ENCODE peak calls at places on chromosomes 16 and 17, in six cellular contexts. F is ovary, D is A549, G is upper lobe of left lung, S is sigmoid colon, P is tibial nerve. H is an unnamed sample.

GRCh38 chr16:77784441-77785356 is 3.7 kb upstream of the VAT1L start:
- DNase-seq in F (no peak), S (no peak), P (no peak), G (no peak), D (no peak), H (no peak)

GRCh38 chr16:84599528-84600202 is 18.2 kb downstream of the COTL1 start:
- DNase-seq in D (peak), F (peak), S (peak), P (peak), G (peak), H (peak)

GRCh38 chr17:76593338-76593737 is 7.7 kb upstream of the ST6GALNAC2 start:
- DNase-seq in F (no peak), G (no peak), P (no peak), S (no peak), D (no peak), H (no peak)

GRCh38 chr17:74257311-74257710 is 16.7 kb upstream of the DNAI2 start:
- DNase-seq in G (no peak), P (no peak), F (no peak), S (no peak), D (no peak), H (no peak)

GRCh38 chr16:69115361-69115760 is 9.9 kb downstream of the HAS3 start:
- DNase-seq in G (no peak), F (no peak), S (peak), P (no peak), D (no peak), H (no peak)

GRCh38 chr16:75256059-75256870 is 4.8 kb upstream of the BCAR1 start:
- DNase-seq in F (peak), D (no peak), G (peak), S (peak), P (no peak), H (no peak)

GRCh38 chr17:28507567-28508195 is 1.5 kb downstream of the FOXN1 start:
- DNase-seq in G (no peak), S (no peak), P (no peak), F (no peak), D (no peak), H (peak)

GRCh38 chr16:72312862-72313261 is 140.9 kb upstream of the PMFBP1 start:
- DNase-seq in P (no peak), D (no peak), F (no peak), G (no peak), S (no peak), H (no peak)

GRCh38 chr17:73742915-73743314 is 98.7 kb upstream of the SDK2 start:
- DNase-seq in F (no peak), D (no peak), P (no peak), S (no peak), G (no peak), H (no peak)

GRCh38 chr17:17071531-17072360 is 29.5 kb downstream of the MPRIP start:
- DNase-seq in P (no peak), S (peak), F (no peak), D (peak), G (no peak), H (peak)

GRCh38 chr16:57865746-57866528 is 63.6 kb upstream of the KIFC3 start:
- DNase-seq in G (no peak), F (no peak), S (no peak), D (no peak), P (no peak), H (no peak)

GRCh38 chr17:2059125-2059836 is 4.4 kb downstream of the HIC1 start:
- DNase-seq in F (no peak), G (no peak), P (no peak), S (peak), D (no peak), H (no peak)

GRCh38 chr16:70529051-70529777 is 5.6 kb downstream of the SF3B3 start:
- DNase-seq in D (peak), S (no peak), P (peak), G (no peak), F (no peak), H (no peak)

DNA sequence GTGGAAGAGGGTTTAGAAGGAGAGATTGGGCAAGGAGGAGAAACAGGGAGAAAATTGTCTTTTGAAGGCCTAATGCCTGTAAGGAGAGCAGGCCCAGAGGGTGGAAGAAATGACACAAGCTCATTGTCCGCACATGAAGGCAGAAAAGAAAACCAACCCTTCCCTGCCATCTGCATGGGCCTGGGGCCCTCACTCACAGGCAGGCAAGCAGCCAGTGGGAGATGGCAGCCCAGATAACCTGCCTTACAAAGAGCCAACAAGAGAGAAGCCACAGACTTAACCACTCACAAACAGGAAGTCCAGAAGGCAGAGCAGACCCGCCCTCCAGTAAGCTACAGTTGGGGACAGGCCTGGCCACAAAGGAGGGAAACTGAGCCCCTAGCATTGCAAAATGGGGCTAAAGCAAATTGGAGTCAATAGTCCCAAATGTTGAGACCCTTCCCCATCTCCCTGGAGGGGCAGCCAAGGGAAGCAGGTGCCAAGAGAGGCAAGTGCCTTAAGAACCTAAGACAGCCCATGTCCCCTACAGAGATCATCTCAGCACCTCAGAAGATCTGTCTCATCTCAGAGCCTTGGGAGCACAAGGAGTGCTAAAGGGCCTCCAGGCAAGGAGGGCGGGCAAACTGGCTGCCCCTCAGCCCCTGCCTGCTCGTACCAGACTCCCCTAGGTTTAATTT is 7.3 kb upstream of the TSPOAP1 start:
- DNase-seq in G (peak), P (no peak), F (no peak), S (peak), D (no peak), H (peak)
- TF ChIP-seq EP300 in G (no peak), P (no peak), F (no peak), S (no peak), D (no peak), H (no peak)

GRCh38 chr16:63385714-63386113 is 1349.5 kb upstream of the CDH8 start:
- DNase-seq in D (no peak), G (no peak), P (no peak), F (no peak), S (no peak), H (no peak)
- H3K4me3 ChIP-seq in D (no peak), G (no peak), P (no peak), F (no peak), S (no peak), H (no peak)

DNA sequence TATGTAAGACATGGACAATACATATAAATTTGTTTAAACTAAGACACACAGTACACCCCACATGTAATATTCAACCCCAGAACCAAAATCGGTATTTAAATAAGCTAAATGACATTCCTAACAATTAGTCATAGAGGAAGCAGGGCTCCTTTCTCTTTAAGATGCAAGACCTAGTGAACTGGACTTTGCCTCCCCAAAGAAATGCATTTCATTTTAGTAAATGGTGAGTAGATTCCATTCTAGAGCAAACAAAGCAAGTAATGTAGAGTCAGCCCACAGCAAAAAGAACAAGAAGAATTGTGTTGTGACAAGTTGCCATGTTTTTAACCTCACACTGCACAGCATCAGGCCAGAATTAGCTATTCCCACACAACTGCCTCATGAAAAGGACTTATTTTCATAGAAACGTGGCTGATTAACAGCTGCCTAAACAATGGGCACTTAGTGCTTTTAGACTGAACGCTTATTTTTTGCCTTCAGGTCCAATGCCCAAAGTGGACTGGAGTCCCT is 14.4 kb downstream of the DNAJC7 start:
- DNase-seq in F (no peak), G (no peak), P (no peak), S (no peak), D (peak), H (no peak)
- H3K27ac ChIP-seq in F (no peak), G (no peak), P (peak), S (peak), D (peak), H (peak)

DNA sequence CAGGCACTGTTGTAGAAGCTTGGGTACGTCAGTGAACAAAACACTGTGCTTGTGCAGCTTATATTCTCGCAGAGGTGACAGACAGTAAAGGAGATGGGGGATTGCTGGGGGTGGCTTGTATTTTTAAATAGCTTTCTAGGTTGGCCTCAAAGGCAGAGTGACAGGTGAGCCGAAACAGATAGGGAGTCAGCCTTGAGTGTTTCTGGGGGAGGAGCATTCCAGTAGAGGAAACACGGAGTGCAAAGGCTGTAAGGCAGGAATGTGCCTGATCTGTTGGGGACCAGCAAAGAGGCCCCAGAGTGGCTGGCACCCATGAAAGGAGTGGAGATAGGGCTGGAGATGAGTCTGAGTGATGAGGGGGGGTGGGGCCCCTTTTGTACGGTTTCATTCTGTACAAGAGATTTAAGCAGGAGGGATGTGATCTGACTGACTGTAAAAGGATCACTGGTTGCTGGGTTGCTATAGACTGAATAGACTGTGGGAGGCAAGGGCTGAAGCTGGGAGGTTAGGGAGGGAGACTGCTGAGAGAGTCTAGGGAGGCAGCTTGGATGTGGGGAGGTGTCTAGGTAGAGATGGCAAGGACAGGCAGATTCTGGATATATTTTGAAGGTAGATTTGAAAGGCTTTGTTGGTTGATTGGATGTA is 15.2 kb downstream of the NUP93 start:
- DNase-seq in S (no peak), G (no peak), P (no peak), F (no peak), D (no peak), H (no peak)
- TF ChIP-seq EP300 in S (no peak), G (no peak), P (no peak), F (no peak), D (no peak), H (no peak)

GRCh38 chr17:72447251-72447640 is 326.4 kb downstream of the SOX9 start:
- DNase-seq in D (no peak), G (no peak), S (no peak), P (no peak), F (no peak), H (no peak)

GRCh38 chr17:72445055-72445991 is 324.5 kb downstream of the SOX9 start:
- DNase-seq in D (peak), P (no peak), F (no peak), S (no peak), G (no peak), H (peak)

GRCh38 chr17:72446118-72446517 is 325.3 kb downstream of the SOX9 start:
- DNase-seq in S (no peak), P (no peak), D (no peak), G (no peak), F (no peak), H (no peak)

GRCh38 chr17:72448019-72448418 is 327.2 kb downstream of the SOX9 start:
- DNase-seq in P (no peak), F (no peak), S (no peak), D (peak), G (no peak), H (no peak)

DNA sequence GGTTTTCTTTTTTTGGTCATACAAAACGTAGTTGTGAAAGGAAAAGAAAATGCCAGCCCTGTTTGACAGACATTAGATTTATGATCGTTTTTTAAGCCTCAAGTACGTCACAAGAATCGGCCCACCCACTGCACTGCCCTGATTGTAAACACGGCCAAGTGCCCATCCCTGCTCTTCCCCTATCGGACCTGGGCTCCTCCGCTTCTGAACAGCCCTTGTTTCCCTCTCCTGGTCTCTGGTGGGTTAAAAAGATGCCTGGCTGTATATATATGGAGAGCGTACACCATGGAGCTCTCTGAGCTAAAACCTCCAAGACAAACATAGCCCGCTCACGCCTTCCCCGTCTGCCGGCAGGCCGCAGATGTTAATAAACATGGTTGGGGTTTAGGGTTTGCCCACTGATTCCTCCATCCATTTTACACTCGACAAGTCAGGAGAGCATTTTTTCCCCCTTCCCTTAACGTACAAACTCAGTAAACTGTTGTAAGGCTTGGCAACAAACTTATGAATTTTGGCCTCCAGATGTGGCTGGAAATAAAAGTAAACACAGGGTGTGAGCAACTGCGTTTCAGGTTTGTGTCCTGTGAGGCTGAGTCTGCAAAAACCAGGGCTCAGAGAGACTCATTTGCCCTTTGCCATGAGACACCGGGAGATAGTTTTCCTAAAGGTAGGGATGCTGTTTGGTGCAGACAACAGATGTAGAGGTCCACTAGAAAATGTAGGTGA is 325.9 kb downstream of the SOX9 start:
- DNase-seq in P (no peak), F (no peak), S (no peak), D (peak), G (no peak), H (peak)
- H3K4me3 ChIP-seq in P (no peak), F (no peak), S (peak), D (peak), G (no peak), H (no peak)

GRCh38 chr17:80101946-80102706 is 745 bp downstream of the GAA start:
- DNase-seq in D (no peak), F (no peak), G (peak), S (no peak), P (peak), H (no peak)

GRCh38 chr17:80099291-80100034 is 1.9 kb upstream of the GAA start:
- DNase-seq in F (no peak), G (no peak), S (no peak), P (no peak), D (no peak), H (no peak)

GRCh38 chr17:80100035-80100323 is 1.4 kb upstream of the GAA start:
- DNase-seq in F (no peak), G (no peak), P (no peak), S (no peak), D (no peak), H (no peak)

GRCh38 chr17:80103061-80103481 is 1.7 kb downstream of the GAA start:
- DNase-seq in P (no peak), D (no peak), S (no peak), G (no peak), F (no peak), H (no peak)

DNA sequence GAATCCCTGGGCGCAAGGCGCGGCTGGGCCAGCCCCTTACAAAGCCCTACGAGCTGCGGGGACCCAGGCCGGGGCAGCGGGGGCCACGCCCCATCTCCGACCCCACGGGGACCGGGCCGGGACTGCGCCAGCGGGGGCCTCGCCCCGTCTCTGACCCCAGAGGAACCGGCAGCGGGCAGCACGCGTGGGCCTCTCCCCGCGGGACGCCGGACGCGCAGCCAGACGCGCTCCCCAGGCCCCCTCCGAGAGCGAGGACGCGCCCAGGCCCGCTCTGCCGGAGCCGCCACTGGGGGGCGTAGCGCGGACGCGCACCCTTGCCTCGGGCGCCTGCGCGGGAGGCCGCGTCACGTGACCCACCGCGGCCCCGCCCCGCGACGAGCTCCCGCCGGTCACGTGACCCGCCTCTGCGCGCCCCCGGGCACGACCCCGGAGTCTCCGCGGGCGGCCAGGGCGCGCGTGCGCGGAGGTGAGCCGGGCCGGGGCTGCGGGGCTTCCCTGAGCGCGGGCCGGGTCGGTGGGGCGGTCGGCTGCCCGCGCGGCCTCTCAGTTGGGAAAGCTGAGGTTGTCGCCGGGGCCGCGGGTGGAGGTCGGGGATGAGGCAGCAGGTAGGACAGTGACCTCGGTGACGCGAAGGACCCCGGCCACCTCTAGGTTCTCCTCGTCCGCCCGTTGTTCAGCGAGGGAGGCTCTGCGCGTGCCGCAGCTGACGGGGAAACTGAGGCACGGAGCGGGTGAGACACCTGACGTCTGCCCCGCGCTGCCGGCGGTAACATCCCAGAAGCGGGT is at the start of gene GAA:
- DNase-seq in P (peak), D (peak), S (peak), F (peak), G (peak), H (peak)
- H3K27ac ChIP-seq in P (peak), D (peak), S (peak), F (peak), G (peak), H (peak)

H was measured in transverse colon.